ENCODE peak calls at places on chromosome 18, in four cellular contexts. One of them, this sample, is unnamed.

GRCh38 chr18:30034818-30035217 is 1007.7 kb downstream of the DSC3 start:
- DNase-seq in HT-29: no peak
- DNase-seq in GM04504: no peak
- DNase-seq in activated effector memory CD4-positive, alpha-beta T cell treated with anti-CD3 and anti-CD28 coated beads, Interleukin-2, amount 50 U/mL, for 16 hours: no peak
- DNase-seq in this sample: no peak

GRCh38 chr18:21134895-21135294 is 23.3 kb upstream of the ROCK1 start:
- DNase-seq in HT-29: peak
- DNase-seq in activated effector memory CD4-positive, alpha-beta T cell treated with anti-CD3 and anti-CD28 coated beads, Interleukin-2, amount 50 U/mL, for 16 hours: no peak
- DNase-seq in GM04504: no peak
- DNase-seq in this sample: no peak

GRCh38 chr18:59061914-59062642 is 77.6 kb upstream of the SEC11C start:
- DNase-seq in GM04504: no peak
- DNase-seq in activated effector memory CD4-positive, alpha-beta T cell treated with anti-CD3 and anti-CD28 coated beads, Interleukin-2, amount 50 U/mL, for 16 hours: no peak
- DNase-seq in HT-29: no peak
- DNase-seq in this sample: no peak

GRCh38 chr18:14969507-14969906 is 221.5 kb downstream of the ANKRD30B start:
- DNase-seq in HT-29: no peak
- DNase-seq in GM04504: no peak
- DNase-seq in activated effector memory CD4-positive, alpha-beta T cell treated with anti-CD3 and anti-CD28 coated beads, Interleukin-2, amount 50 U/mL, for 16 hours: no peak
- DNase-seq in this sample: no peak

GRCh38 chr18:45836242-45837215 is 11.1 kb downstream of the SIGLEC15 start:
- DNase-seq in HT-29: peak
- DNase-seq in activated effector memory CD4-positive, alpha-beta T cell treated with anti-CD3 and anti-CD28 coated beads, Interleukin-2, amount 50 U/mL, for 16 hours: no peak
- DNase-seq in GM04504: no peak
- DNase-seq in this sample: no peak

GRCh38 chr18:45817533-45817932 is 7.9 kb upstream of the SIGLEC15 start:
- DNase-seq in GM04504: no peak
- DNase-seq in activated effector memory CD4-positive, alpha-beta T cell treated with anti-CD3 and anti-CD28 coated beads, Interleukin-2, amount 50 U/mL, for 16 hours: no peak
- DNase-seq in HT-29: no peak
- DNase-seq in this sample: no peak

GRCh38 chr18:80109676-80110078 is 615 bp downstream of the ADNP2 start:
- DNase-seq in HT-29: peak
- DNase-seq in GM04504: peak
- DNase-seq in activated effector memory CD4-positive, alpha-beta T cell treated with anti-CD3 and anti-CD28 coated beads, Interleukin-2, amount 50 U/mL, for 16 hours: no peak
- DNase-seq in this sample: peak

GRCh38 chr18:59267511-59268126 is 5.6 kb downstream of the RAX start:
- DNase-seq in activated effector memory CD4-positive, alpha-beta T cell treated with anti-CD3 and anti-CD28 coated beads, Interleukin-2, amount 50 U/mL, for 16 hours: no peak
- DNase-seq in GM04504: no peak
- DNase-seq in HT-29: no peak
- DNase-seq in this sample: no peak

GRCh38 chr18:78632111-78632541 is 347.5 kb upstream of the SALL3 start:
- DNase-seq in HT-29: peak
- DNase-seq in GM04504: no peak
- DNase-seq in activated effector memory CD4-positive, alpha-beta T cell treated with anti-CD3 and anti-CD28 coated beads, Interleukin-2, amount 50 U/mL, for 16 hours: no peak
- DNase-seq in this sample: no peak

GRCh38 chr18:657998-658946 is 819 bp downstream of the TYMS start:
- DNase-seq in activated effector memory CD4-positive, alpha-beta T cell treated with anti-CD3 and anti-CD28 coated beads, Interleukin-2, amount 50 U/mL, for 16 hours: peak
- DNase-seq in GM04504: peak
- DNase-seq in HT-29: peak
- DNase-seq in this sample: peak

GRCh38 chr18:35155403-35156117 is 85.3 kb upstream of the ZNF397 start:
- DNase-seq in GM04504: no peak
- DNase-seq in activated effector memory CD4-positive, alpha-beta T cell treated with anti-CD3 and anti-CD28 coated beads, Interleukin-2, amount 50 U/mL, for 16 hours: no peak
- DNase-seq in HT-29: no peak
- DNase-seq in this sample: peak

GRCh38 chr18:79942211-79942610 is 9.2 kb downstream of the SLC66A2 start:
- DNase-seq in HT-29: no peak
- DNase-seq in activated effector memory CD4-positive, alpha-beta T cell treated with anti-CD3 and anti-CD28 coated beads, Interleukin-2, amount 50 U/mL, for 16 hours: peak
- DNase-seq in GM04504: no peak
- DNase-seq in this sample: no peak

GRCh38 chr18:54090856-54091255 is 133.6 kb downstream of the MBD2 start:
- DNase-seq in GM04504: no peak
- DNase-seq in HT-29: no peak
- DNase-seq in activated effector memory CD4-positive, alpha-beta T cell treated with anti-CD3 and anti-CD28 coated beads, Interleukin-2, amount 50 U/mL, for 16 hours: no peak
- DNase-seq in this sample: no peak

GRCh38 chr18:28837100-28837499 is 660.2 kb upstream of the CDH2 start:
- DNase-seq in GM04504: no peak
- DNase-seq in HT-29: no peak
- DNase-seq in activated effector memory CD4-positive, alpha-beta T cell treated with anti-CD3 and anti-CD28 coated beads, Interleukin-2, amount 50 U/mL, for 16 hours: no peak
- DNase-seq in this sample: no peak

GRCh38 chr18:36035253-36035652 is 32.1 kb downstream of the RPRD1A start:
- DNase-seq in HT-29: no peak
- DNase-seq in activated effector memory CD4-positive, alpha-beta T cell treated with anti-CD3 and anti-CD28 coated beads, Interleukin-2, amount 50 U/mL, for 16 hours: no peak
- DNase-seq in GM04504: no peak
- DNase-seq in this sample: no peak

GRCh38 chr18:45155526-45155925 is 459.8 kb upstream of the SLC14A2 start:
- DNase-seq in GM04504: no peak
- DNase-seq in activated effector memory CD4-positive, alpha-beta T cell treated with anti-CD3 and anti-CD28 coated beads, Interleukin-2, amount 50 U/mL, for 16 hours: no peak
- DNase-seq in HT-29: no peak
- DNase-seq in this sample: no peak

GRCh38 chr18:73514449-73514848 is 633.2 kb downstream of the FBXO15 start:
- DNase-seq in activated effector memory CD4-positive, alpha-beta T cell treated with anti-CD3 and anti-CD28 coated beads, Interleukin-2, amount 50 U/mL, for 16 hours: no peak
- DNase-seq in HT-29: no peak
- DNase-seq in GM04504: no peak
- DNase-seq in this sample: peak

GRCh38 chr18:50429207-50429948 is 54.5 kb downstream of the SKA1 start:
- DNase-seq in HT-29: peak
- DNase-seq in GM04504: peak
- DNase-seq in activated effector memory CD4-positive, alpha-beta T cell treated with anti-CD3 and anti-CD28 coated beads, Interleukin-2, amount 50 U/mL, for 16 hours: no peak
- DNase-seq in this sample: no peak

GRCh38 chr18:9638886-9639285 is 24.5 kb upstream of the PPP4R1 start:
- DNase-seq in HT-29: no peak
- DNase-seq in activated effector memory CD4-positive, alpha-beta T cell treated with anti-CD3 and anti-CD28 coated beads, Interleukin-2, amount 50 U/mL, for 16 hours: no peak
- DNase-seq in GM04504: no peak
- DNase-seq in this sample: no peak

This sample was measured in pancreas.